ENCODE peak calls at places on chromosomes 16 and 17, in six cellular contexts. One of them, this sample, is unnamed. For H3K4me1 and H3K9me3, the result is how much of the 10 kb centered on the place peaks cover.

GRCh38 chr16:89815639-89816348 is 653 bp downstream of the FANCA start:
- DNase-seq in aorta: no peak
- DNase-seq in cardiac muscle cell: peak
- DNase-seq in psoas muscle: no peak
- DNase-seq in prostate gland: no peak
- DNase-seq in right cardiac atrium: peak
- DNase-seq in this sample: no peak

GRCh38 chr17:36690190-36690589 is 88.8 kb downstream of the MRM1 start:
- DNase-seq in aorta: no peak
- DNase-seq in cardiac muscle cell: no peak
- DNase-seq in psoas muscle: no peak
- DNase-seq in prostate gland: no peak
- DNase-seq in right cardiac atrium: no peak
- DNase-seq in this sample: no peak

GRCh38 chr17:63378411-63379076 is 67.6 kb downstream of the CYB561 start:
- DNase-seq in aorta: no peak
- DNase-seq in cardiac muscle cell: no peak
- DNase-seq in psoas muscle: no peak
- DNase-seq in prostate gland: no peak
- DNase-seq in right cardiac atrium: no peak
- DNase-seq in this sample: no peak

GRCh38 chr16:54291107-54291980 is 4.8 kb upstream of the IRX3 start:
- DNase-seq in aorta: no peak
- DNase-seq in cardiac muscle cell: peak
- DNase-seq in psoas muscle: no peak
- DNase-seq in prostate gland: no peak
- DNase-seq in right cardiac atrium: peak
- DNase-seq in this sample: no peak

GRCh38 chr17:45338023-45338781 is 21.4 kb upstream of the MAP3K14 start:
- DNase-seq in aorta: no peak
- DNase-seq in cardiac muscle cell: no peak
- DNase-seq in psoas muscle: peak
- DNase-seq in prostate gland: no peak
- DNase-seq in right cardiac atrium: peak
- DNase-seq in this sample: no peak

GRCh38 chr16:22638393-22639206 is 127.9 kb downstream of the NPIPB5 start:
- DNase-seq in aorta: no peak
- DNase-seq in cardiac muscle cell: no peak
- DNase-seq in psoas muscle: no peak
- DNase-seq in prostate gland: no peak
- DNase-seq in right cardiac atrium: no peak
- DNase-seq in this sample: no peak

GRCh38 chr16:74309789-74310781 is 13.5 kb downstream of the PSMD7 start:
- DNase-seq in aorta: no peak
- DNase-seq in cardiac muscle cell: peak
- DNase-seq in psoas muscle: no peak
- DNase-seq in prostate gland: peak
- DNase-seq in right cardiac atrium: no peak
- DNase-seq in this sample: peak

GRCh38 chr17:38333635-38334295 is 10.0 kb downstream of the GPR179 start:
- DNase-seq in aorta: peak
- DNase-seq in cardiac muscle cell: peak
- DNase-seq in psoas muscle: no peak
- DNase-seq in prostate gland: no peak
- DNase-seq in right cardiac atrium: no peak
- DNase-seq in this sample: no peak

GRCh38 chr16:85824161-85825135 is 25.0 kb downstream of the COX4I1 start:
- DNase-seq in aorta: peak
- DNase-seq in cardiac muscle cell: no peak
- DNase-seq in psoas muscle: no peak
- DNase-seq in prostate gland: no peak
- DNase-seq in right cardiac atrium: no peak
- DNase-seq in this sample: no peak

GRCh38 chr17:79955167-79955549 is 80.5 kb downstream of the TBC1D16 start:
- DNase-seq in aorta: peak
- DNase-seq in cardiac muscle cell: no peak
- DNase-seq in psoas muscle: no peak
- DNase-seq in prostate gland: no peak
- DNase-seq in right cardiac atrium: peak
- DNase-seq in this sample: no peak

GRCh38 chr16:58467915-58468314 is 32.0 kb upstream of the NDRG4 start:
- DNase-seq in aorta: peak
- DNase-seq in cardiac muscle cell: no peak
- DNase-seq in psoas muscle: no peak
- DNase-seq in prostate gland: no peak
- DNase-seq in right cardiac atrium: no peak
- DNase-seq in this sample: no peak
- H3K4me1 ChIP-seq in aorta: under half
- H3K4me1 ChIP-seq in cardiac muscle cell: under half
- H3K4me1 ChIP-seq in psoas muscle: under half
- H3K4me1 ChIP-seq in prostate gland: under half
- H3K4me1 ChIP-seq in right cardiac atrium: under half
- H3K4me1 ChIP-seq in this sample: under half

DNA sequence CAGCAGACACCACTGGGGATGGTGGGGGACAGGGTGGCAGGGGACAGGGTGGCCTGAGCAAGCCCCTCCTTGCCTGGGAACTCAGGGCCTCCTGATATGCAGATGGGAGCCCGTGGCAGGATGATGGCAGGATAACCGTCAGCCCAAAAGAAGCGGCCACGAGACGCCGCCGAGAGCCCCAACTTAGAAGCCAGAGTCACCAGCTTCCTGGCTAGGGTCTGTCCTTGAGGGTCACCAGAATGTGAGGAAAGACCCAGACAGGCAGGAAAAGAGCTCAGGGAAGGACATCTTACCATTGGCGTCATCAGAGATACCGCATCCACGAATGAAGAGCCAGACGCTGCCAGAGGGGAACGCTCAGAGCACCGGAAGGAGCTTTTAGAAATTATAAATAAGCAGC is 19.4 kb downstream of the RAB40C start:
- DNase-seq in aorta: no peak
- DNase-seq in cardiac muscle cell: no peak
- DNase-seq in psoas muscle: no peak
- DNase-seq in prostate gland: no peak
- DNase-seq in right cardiac atrium: peak
- DNase-seq in this sample: no peak
- H3K9me3 ChIP-seq in aorta: under half
- H3K9me3 ChIP-seq in cardiac muscle cell: under half
- H3K9me3 ChIP-seq in psoas muscle: under half
- H3K9me3 ChIP-seq in prostate gland: under half
- H3K9me3 ChIP-seq in right cardiac atrium: under half
- H3K9me3 ChIP-seq in this sample: under half

GRCh38 chr16:1874854-1875253 is 2.9 kb upstream of the MEIOB start:
- DNase-seq in aorta: no peak
- DNase-seq in cardiac muscle cell: no peak
- DNase-seq in psoas muscle: no peak
- DNase-seq in prostate gland: no peak
- DNase-seq in right cardiac atrium: no peak
- DNase-seq in this sample: no peak

GRCh38 chr16:1870365-1871082 is 1.4 kb downstream of the MEIOB start:
- DNase-seq in aorta: peak
- DNase-seq in cardiac muscle cell: no peak
- DNase-seq in psoas muscle: no peak
- DNase-seq in prostate gland: no peak
- DNase-seq in right cardiac atrium: no peak
- DNase-seq in this sample: no peak

GRCh38 chr16:1877089-1877488 is 5.1 kb upstream of the MEIOB start:
- DNase-seq in aorta: peak
- DNase-seq in cardiac muscle cell: no peak
- DNase-seq in psoas muscle: no peak
- DNase-seq in prostate gland: no peak
- DNase-seq in right cardiac atrium: no peak
- DNase-seq in this sample: peak

GRCh38 chr16:1876468-1876867 is 4.5 kb upstream of the MEIOB start:
- DNase-seq in aorta: peak
- DNase-seq in cardiac muscle cell: no peak
- DNase-seq in psoas muscle: no peak
- DNase-seq in prostate gland: no peak
- DNase-seq in right cardiac atrium: no peak
- DNase-seq in this sample: peak

GRCh38 chr16:1871974-1872635 is at the start of gene MEIOB:
- DNase-seq in aorta: peak
- DNase-seq in cardiac muscle cell: peak
- DNase-seq in psoas muscle: peak
- DNase-seq in prostate gland: no peak
- DNase-seq in right cardiac atrium: peak
- DNase-seq in this sample: peak
- H3K27ac ChIP-seq in aorta: no peak
- H3K27ac ChIP-seq in cardiac muscle cell: no peak
- H3K27ac ChIP-seq in psoas muscle: no peak
- H3K27ac ChIP-seq in prostate gland: no peak
- H3K27ac ChIP-seq in right cardiac atrium: no peak
- H3K27ac ChIP-seq in this sample: no peak

DNA sequence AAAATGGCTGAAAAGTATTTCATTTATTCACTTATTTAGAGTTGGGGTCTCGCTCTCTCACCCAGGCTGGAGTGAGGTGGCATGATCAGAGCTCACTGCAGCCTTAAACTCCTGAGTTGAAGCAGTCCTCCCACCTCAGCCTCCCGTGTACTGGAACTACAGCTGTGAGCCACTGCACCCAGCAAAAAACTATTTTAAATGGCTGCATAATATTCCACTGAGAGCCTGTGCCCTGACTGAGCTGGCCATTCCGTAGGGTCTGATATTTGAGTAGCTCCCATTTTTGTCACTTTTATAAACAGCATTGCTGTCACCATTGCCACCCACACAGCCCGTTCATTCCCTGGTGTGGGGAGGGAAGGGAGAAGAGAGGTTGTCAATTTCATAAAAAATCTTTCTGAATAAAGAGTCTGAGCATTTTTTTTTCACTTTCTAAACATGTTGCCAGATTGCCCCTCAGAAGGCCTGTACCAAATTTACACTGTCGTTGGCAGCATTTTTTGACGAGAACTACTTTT is 7.0 kb upstream of the KIFC3 start:
- DNase-seq in aorta: no peak
- DNase-seq in cardiac muscle cell: no peak
- DNase-seq in psoas muscle: no peak
- DNase-seq in prostate gland: no peak
- DNase-seq in right cardiac atrium: no peak
- DNase-seq in this sample: no peak
- H3K4me1 ChIP-seq in aorta: under half
- H3K4me1 ChIP-seq in cardiac muscle cell: under half
- H3K4me1 ChIP-seq in psoas muscle: under half
- H3K4me1 ChIP-seq in prostate gland: under half
- H3K4me1 ChIP-seq in right cardiac atrium: under half
- H3K4me1 ChIP-seq in this sample: under half

DNA sequence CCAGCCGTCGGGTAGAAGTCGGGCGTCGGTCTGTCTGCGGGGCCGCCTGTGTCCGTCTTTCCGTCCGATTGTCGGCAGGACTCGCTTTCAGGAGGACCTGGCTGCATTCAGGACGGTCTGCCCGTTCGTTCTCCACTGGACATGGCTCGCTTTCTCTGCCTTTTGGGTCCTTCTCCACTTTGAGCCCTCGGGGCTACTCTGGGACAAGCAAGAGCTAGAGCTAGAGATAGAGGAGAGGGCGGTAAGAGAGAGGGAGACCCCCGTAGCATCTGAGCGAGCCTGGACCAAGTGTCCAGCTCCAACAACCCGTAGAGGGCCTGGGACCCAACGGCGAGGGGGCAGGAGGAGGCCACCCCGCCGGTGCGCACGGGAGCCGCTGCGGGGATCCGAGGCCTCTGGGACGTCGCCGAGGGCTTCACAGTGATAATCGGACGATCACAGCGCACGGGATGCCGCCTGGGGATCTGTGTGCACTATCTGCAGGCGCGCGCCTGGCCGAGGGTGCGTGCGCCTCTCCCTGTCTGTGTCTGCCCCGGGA is 4.5 kb downstream of the TBX4 start:
- DNase-seq in aorta: peak
- DNase-seq in cardiac muscle cell: no peak
- DNase-seq in psoas muscle: no peak
- DNase-seq in prostate gland: no peak
- DNase-seq in right cardiac atrium: no peak
- DNase-seq in this sample: no peak
- H3K9me3 ChIP-seq in aorta: under half
- H3K9me3 ChIP-seq in cardiac muscle cell: under half
- H3K9me3 ChIP-seq in psoas muscle: under half
- H3K9me3 ChIP-seq in prostate gland: under half
- H3K9me3 ChIP-seq in right cardiac atrium: under half
- H3K9me3 ChIP-seq in this sample: under half

GRCh38 chr17:17682293-17682736 is 1.1 kb downstream of the RAI1 start:
- DNase-seq in aorta: peak
- DNase-seq in cardiac muscle cell: peak
- DNase-seq in psoas muscle: peak
- DNase-seq in prostate gland: peak
- DNase-seq in right cardiac atrium: no peak
- DNase-seq in this sample: peak
- H3K27ac ChIP-seq in aorta: no peak
- H3K27ac ChIP-seq in cardiac muscle cell: peak
- H3K27ac ChIP-seq in psoas muscle: peak
- H3K27ac ChIP-seq in prostate gland: peak
- H3K27ac ChIP-seq in right cardiac atrium: peak
- H3K27ac ChIP-seq in this sample: peak

This sample was measured in small intestine.